ENCODE peak calls at places on chromosomes 11 and 22, in seven cellular contexts. D, R, K, V, O, B and T are unnamed samples.

GRCh38 chr22:50675553-50676199 is 3.1 kb downstream of the SHANK3 start:
- DNase-seq in D (no peak), R (no peak), K (no peak), V (no peak), O (no peak), B (no peak), T (no peak)

GRCh38 chr11:44244649-44245308 is 65.2 kb downstream of the ALX4 start:
- DNase-seq in D (no peak), R (no peak), K (no peak), V (no peak), O (no peak), B (no peak), T (no peak)

GRCh38 chr11:13297917-13298356 is 20.3 kb downstream of the BMAL1 start:
- DNase-seq in D (no peak), R (no peak), K (no peak), V (no peak), O (no peak), B (no peak), T (no peak)

GRCh38 chr11:29125621-29126020 is 891.2 kb downstream of the KCNA4 start:
- DNase-seq in D (no peak), R (no peak), K (no peak), V (no peak), O (no peak), B (no peak), T (no peak)

GRCh38 chr11:118530683-118531596 is at the start of gene TMEM25:
- DNase-seq in D (no peak), R (peak), K (peak), V (no peak), O (peak), B (peak), T (peak)

GRCh38 chr11:46684364-46684763 is 16.1 kb downstream of the ARHGAP1 start:
- DNase-seq in D (no peak), R (no peak), K (peak), V (no peak), O (no peak), B (no peak), T (no peak)

GRCh38 chr11:26621147-26621546 is 49.1 kb upstream of the MUC15 start:
- DNase-seq in D (no peak), R (no peak), K (no peak), V (peak), O (no peak), B (no peak), T (no peak)

GRCh38 chr11:1349074-1349931 is 39.9 kb upstream of the TOLLIP start:
- DNase-seq in D (no peak), R (no peak), K (no peak), V (no peak), O (no peak), B (no peak), T (no peak)

GRCh38 chr11:118907051-118907748 is 18.5 kb downstream of the BCL9L start:
- DNase-seq in D (no peak), R (peak), K (peak), V (no peak), O (peak), B (peak), T (peak)